ENCODE peak calls at places on chromosome 4, in eight cellular contexts. One of them, this sample, is unnamed.
A peak's percentile ranks its signal among the peaks of the same experiment; 100 is the strongest.

GRCh38 chr4:56182356-56182755 is 204.9 kb downstream of the AASDH start:
- DNase-seq in CD8-positive, alpha-beta T cell: no peak
- DNase-seq in tibial artery: no peak
- DNase-seq in ovary: no peak
- DNase-seq in endodermal cell: no peak
- DNase-seq in mammary epithelial cell: no peak
- DNase-seq in A549: no peak
- DNase-seq in stomach: no peak
- DNase-seq in this sample: no peak

GRCh38 chr4:139015948-139016451 is 419 bp downstream of the NOCT start:
- DNase-seq in CD8-positive, alpha-beta T cell: peak; percentile 42
- DNase-seq in tibial artery: peak; percentile 31
- DNase-seq in ovary: peak; percentile 28
- DNase-seq in endodermal cell: peak; percentile 73
- DNase-seq in mammary epithelial cell: peak; percentile 42
- DNase-seq in A549: no peak
- DNase-seq in stomach: peak; percentile 56
- DNase-seq in this sample: no peak

GRCh38 chr4:111631157-111631999 is 513.9 kb upstream of the FAM241A start:
- DNase-seq in CD8-positive, alpha-beta T cell: no peak
- DNase-seq in tibial artery: no peak
- DNase-seq in ovary: no peak
- DNase-seq in endodermal cell: no peak
- DNase-seq in mammary epithelial cell: no peak
- DNase-seq in A549: no peak
- DNase-seq in stomach: no peak
- DNase-seq in this sample: no peak

GRCh38 chr4:156659570-156659969 is 312.0 kb downstream of the PDGFC start:
- DNase-seq in CD8-positive, alpha-beta T cell: no peak
- DNase-seq in tibial artery: no peak
- DNase-seq in ovary: no peak
- DNase-seq in endodermal cell: no peak
- DNase-seq in mammary epithelial cell: no peak
- DNase-seq in A549: no peak
- DNase-seq in stomach: no peak
- DNase-seq in this sample: no peak

GRCh38 chr4:182655321-182655720 is 261.9 kb downstream of the DCTD start:
- DNase-seq in CD8-positive, alpha-beta T cell: no peak
- DNase-seq in tibial artery: no peak
- DNase-seq in ovary: no peak
- DNase-seq in endodermal cell: no peak
- DNase-seq in mammary epithelial cell: no peak
- DNase-seq in A549: no peak
- DNase-seq in stomach: no peak
- DNase-seq in this sample: no peak

GRCh38 chr4:23614284-23614892 is 275.5 kb downstream of the PPARGC1A start:
- DNase-seq in CD8-positive, alpha-beta T cell: no peak
- DNase-seq in tibial artery: no peak
- DNase-seq in ovary: no peak
- DNase-seq in endodermal cell: peak; percentile 64
- DNase-seq in mammary epithelial cell: peak; percentile 0
- DNase-seq in A549: peak; percentile 3
- DNase-seq in stomach: no peak
- DNase-seq in this sample: no peak

GRCh38 chr4:106351016-106351415 is 17.6 kb downstream of the GIMD1 start:
- DNase-seq in CD8-positive, alpha-beta T cell: no peak
- DNase-seq in tibial artery: no peak
- DNase-seq in ovary: no peak
- DNase-seq in endodermal cell: no peak
- DNase-seq in mammary epithelial cell: peak; percentile 71
- DNase-seq in A549: no peak
- DNase-seq in stomach: no peak
- DNase-seq in this sample: no peak

GRCh38 chr4:11471613-11472012 is 42.9 kb upstream of the HS3ST1 start:
- DNase-seq in CD8-positive, alpha-beta T cell: peak; percentile 21
- DNase-seq in tibial artery: no peak
- DNase-seq in ovary: no peak
- DNase-seq in endodermal cell: no peak
- DNase-seq in mammary epithelial cell: no peak
- DNase-seq in A549: no peak
- DNase-seq in stomach: no peak
- DNase-seq in this sample: no peak

GRCh38 chr4:109701566-109702399 is 1.5 kb downstream of the CASP6 start:
- DNase-seq in CD8-positive, alpha-beta T cell: no peak
- DNase-seq in tibial artery: no peak
- DNase-seq in ovary: no peak
- DNase-seq in endodermal cell: peak; percentile 73
- DNase-seq in mammary epithelial cell: peak; percentile 9
- DNase-seq in A549: no peak
- DNase-seq in stomach: no peak
- DNase-seq in this sample: no peak

GRCh38 chr4:176795441-176795840 is 2.7 kb upstream of the VEGFC start:
- DNase-seq in CD8-positive, alpha-beta T cell: no peak
- DNase-seq in tibial artery: no peak
- DNase-seq in ovary: no peak
- DNase-seq in endodermal cell: no peak
- DNase-seq in mammary epithelial cell: no peak
- DNase-seq in A549: no peak
- DNase-seq in stomach: no peak
- DNase-seq in this sample: no peak

GRCh38 chr4:1249731-1250526 is 999 bp upstream of the CTBP1 start:
- DNase-seq in CD8-positive, alpha-beta T cell: peak; percentile 57
- DNase-seq in tibial artery: peak; percentile 26
- DNase-seq in ovary: peak; percentile 67
- DNase-seq in endodermal cell: peak; percentile 76
- DNase-seq in mammary epithelial cell: peak; percentile 28
- DNase-seq in A549: peak; percentile 29
- DNase-seq in stomach: no peak
- DNase-seq in this sample: peak; percentile 50

GRCh38 chr4:105715692-105716278 is 7.2 kb downstream of the GSTCD start:
- DNase-seq in CD8-positive, alpha-beta T cell: no peak
- DNase-seq in tibial artery: no peak
- DNase-seq in ovary: no peak
- DNase-seq in endodermal cell: no peak
- DNase-seq in mammary epithelial cell: peak; percentile 22
- DNase-seq in A549: peak; percentile 18
- DNase-seq in stomach: no peak
- DNase-seq in this sample: no peak

GRCh38 chr4:71184195-71184781 is 154.5 kb upstream of the SLC4A4 start:
- DNase-seq in CD8-positive, alpha-beta T cell: peak; percentile 39
- DNase-seq in tibial artery: peak; percentile 37
- DNase-seq in ovary: peak; percentile 20
- DNase-seq in endodermal cell: peak; percentile 68
- DNase-seq in mammary epithelial cell: peak; percentile 31
- DNase-seq in A549: peak; percentile 35
- DNase-seq in stomach: peak; percentile 65
- DNase-seq in this sample: no peak

GRCh38 chr4:40718571-40718970 is 31.2 kb upstream of the NSUN7 start:
- DNase-seq in CD8-positive, alpha-beta T cell: no peak
- DNase-seq in tibial artery: no peak
- DNase-seq in ovary: no peak
- DNase-seq in endodermal cell: peak; percentile 75
- DNase-seq in mammary epithelial cell: no peak
- DNase-seq in A549: no peak
- DNase-seq in stomach: peak; percentile 73
- DNase-seq in this sample: no peak

GRCh38 chr4:14452001-14452400 is 550.3 kb upstream of the CPEB2 start:
- DNase-seq in CD8-positive, alpha-beta T cell: no peak
- DNase-seq in tibial artery: no peak
- DNase-seq in ovary: no peak
- DNase-seq in endodermal cell: no peak
- DNase-seq in mammary epithelial cell: no peak
- DNase-seq in A549: no peak
- DNase-seq in stomach: no peak
- DNase-seq in this sample: no peak

GRCh38 chr4:56086561-56086960 is 137.8 kb downstream of the CEP135 start:
- DNase-seq in CD8-positive, alpha-beta T cell: no peak
- DNase-seq in tibial artery: no peak
- DNase-seq in ovary: no peak
- DNase-seq in endodermal cell: no peak
- DNase-seq in mammary epithelial cell: no peak
- DNase-seq in A549: no peak
- DNase-seq in stomach: no peak
- DNase-seq in this sample: no peak

GRCh38 chr4:37481547-37482129 is 204.5 kb downstream of the RELL1 start:
- DNase-seq in CD8-positive, alpha-beta T cell: no peak
- DNase-seq in tibial artery: no peak
- DNase-seq in ovary: no peak
- DNase-seq in endodermal cell: no peak
- DNase-seq in mammary epithelial cell: no peak
- DNase-seq in A549: no peak
- DNase-seq in stomach: no peak
- DNase-seq in this sample: no peak

GRCh38 chr4:37486134-37486533 is 200.0 kb downstream of the RELL1 start:
- DNase-seq in CD8-positive, alpha-beta T cell: no peak
- DNase-seq in tibial artery: no peak
- DNase-seq in ovary: no peak
- DNase-seq in endodermal cell: no peak
- DNase-seq in mammary epithelial cell: no peak
- DNase-seq in A549: no peak
- DNase-seq in stomach: no peak
- DNase-seq in this sample: no peak

GRCh38 chr4:37482236-37482635 is 203.9 kb downstream of the RELL1 start:
- DNase-seq in CD8-positive, alpha-beta T cell: no peak
- DNase-seq in tibial artery: no peak
- DNase-seq in ovary: no peak
- DNase-seq in endodermal cell: no peak
- DNase-seq in mammary epithelial cell: no peak
- DNase-seq in A549: no peak
- DNase-seq in stomach: no peak
- DNase-seq in this sample: no peak

GRCh38 chr4:37480509-37480908 is 205.7 kb downstream of the RELL1 start:
- DNase-seq in CD8-positive, alpha-beta T cell: no peak
- DNase-seq in tibial artery: no peak
- DNase-seq in ovary: no peak
- DNase-seq in endodermal cell: no peak
- DNase-seq in mammary epithelial cell: no peak
- DNase-seq in A549: no peak
- DNase-seq in stomach: no peak
- DNase-seq in this sample: no peak

GRCh38 chr4:37483610-37484009 is 202.6 kb downstream of the RELL1 start:
- DNase-seq in CD8-positive, alpha-beta T cell: no peak
- DNase-seq in tibial artery: no peak
- DNase-seq in ovary: no peak
- DNase-seq in endodermal cell: no peak
- DNase-seq in mammary epithelial cell: no peak
- DNase-seq in A549: no peak
- DNase-seq in stomach: no peak
- DNase-seq in this sample: no peak
- H3K4me1 ChIP-seq in CD8-positive, alpha-beta T cell: no peaks in the 10 kb centered on the region
- H3K4me1 ChIP-seq in tibial artery: no peaks in the 10 kb centered on the region
- H3K4me1 ChIP-seq in ovary: no peaks in the 10 kb centered on the region
- H3K4me1 ChIP-seq in endodermal cell: peaks cover 4% of the 10 kb centered on the region
- H3K4me1 ChIP-seq in mammary epithelial cell: no peaks in the 10 kb centered on the region
- H3K4me1 ChIP-seq in A549: no peaks in the 10 kb centered on the region
- H3K4me1 ChIP-seq in stomach: peaks cover 20% of the 10 kb centered on the region
- H3K4me1 ChIP-seq in this sample: no peaks in the 10 kb centered on the region

GRCh38 chr4:3783691-3784306 is 17.6 kb downstream of the ADRA2C start:
- DNase-seq in CD8-positive, alpha-beta T cell: no peak
- DNase-seq in tibial artery: no peak
- DNase-seq in ovary: no peak
- DNase-seq in endodermal cell: peak; percentile 91
- DNase-seq in mammary epithelial cell: no peak
- DNase-seq in A549: peak; percentile 32
- DNase-seq in stomach: no peak
- DNase-seq in this sample: no peak
- TF ChIP-seq CTCF in CD8-positive, alpha-beta T cell: no peak
- TF ChIP-seq CTCF in tibial artery: no peak
- TF ChIP-seq CTCF in ovary: no peak
- TF ChIP-seq CTCF in endodermal cell: peak; percentile 81
- TF ChIP-seq CTCF in mammary epithelial cell: no peak
- TF ChIP-seq CTCF in A549: peak; percentile 24
- TF ChIP-seq CTCF in stomach: no peak
- TF ChIP-seq CTCF in this sample: peak; percentile 24

DNA sequence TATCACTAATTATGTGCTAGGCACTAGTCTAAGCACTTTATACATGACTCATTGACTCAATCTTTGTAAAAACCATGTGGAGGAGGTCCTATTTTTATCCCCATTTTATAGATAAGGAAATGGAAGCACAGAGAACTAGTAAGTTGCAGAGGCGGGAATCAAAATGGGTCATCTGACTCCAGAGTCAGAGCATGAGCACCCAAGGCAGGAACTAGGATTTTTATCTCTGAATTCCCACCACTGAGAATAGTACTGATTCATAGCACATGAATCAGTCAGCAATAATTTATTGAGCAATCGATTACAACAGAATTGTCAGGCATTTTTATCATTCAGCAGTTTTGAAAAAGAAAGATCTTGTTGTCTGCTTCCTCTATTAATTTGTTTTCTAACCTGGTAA is 19.3 kb downstream of the SCARB2 start:
- DNase-seq in CD8-positive, alpha-beta T cell: no peak
- DNase-seq in tibial artery: peak; percentile 70
- DNase-seq in ovary: no peak
- DNase-seq in endodermal cell: no peak
- DNase-seq in mammary epithelial cell: peak; percentile 96
- DNase-seq in A549: peak; percentile 26
- DNase-seq in stomach: no peak
- DNase-seq in this sample: no peak
- H3K27ac ChIP-seq in CD8-positive, alpha-beta T cell: no peak overlapping the region
- H3K27ac ChIP-seq in tibial artery: peak overlapping the region; percentile 68
- H3K27ac ChIP-seq in ovary: no peak overlapping the region
- H3K27ac ChIP-seq in endodermal cell: no peak overlapping the region
- H3K27ac ChIP-seq in mammary epithelial cell: peak overlapping the region; percentile 84
- H3K27ac ChIP-seq in A549: peak overlapping the region; percentile 77
- H3K27ac ChIP-seq in stomach: peak overlapping the region; percentile 82
- H3K27ac ChIP-seq in this sample: peak overlapping the region; percentile 97

GRCh38 chr4:167102475-167102874 is 131.8 kb downstream of the SPOCK3 start:
- DNase-seq in CD8-positive, alpha-beta T cell: no peak
- DNase-seq in tibial artery: no peak
- DNase-seq in ovary: no peak
- DNase-seq in endodermal cell: no peak
- DNase-seq in mammary epithelial cell: no peak
- DNase-seq in A549: no peak
- DNase-seq in stomach: no peak
- DNase-seq in this sample: no peak

GRCh38 chr4:167105857-167106256 is 128.4 kb downstream of the SPOCK3 start:
- DNase-seq in CD8-positive, alpha-beta T cell: no peak
- DNase-seq in tibial artery: no peak
- DNase-seq in ovary: no peak
- DNase-seq in endodermal cell: no peak
- DNase-seq in mammary epithelial cell: no peak
- DNase-seq in A549: no peak
- DNase-seq in stomach: no peak
- DNase-seq in this sample: no peak

GRCh38 chr4:167101035-167101434 is 133.3 kb downstream of the SPOCK3 start:
- DNase-seq in CD8-positive, alpha-beta T cell: no peak
- DNase-seq in tibial artery: no peak
- DNase-seq in ovary: no peak
- DNase-seq in endodermal cell: no peak
- DNase-seq in mammary epithelial cell: no peak
- DNase-seq in A549: no peak
- DNase-seq in stomach: no peak
- DNase-seq in this sample: no peak

DNA sequence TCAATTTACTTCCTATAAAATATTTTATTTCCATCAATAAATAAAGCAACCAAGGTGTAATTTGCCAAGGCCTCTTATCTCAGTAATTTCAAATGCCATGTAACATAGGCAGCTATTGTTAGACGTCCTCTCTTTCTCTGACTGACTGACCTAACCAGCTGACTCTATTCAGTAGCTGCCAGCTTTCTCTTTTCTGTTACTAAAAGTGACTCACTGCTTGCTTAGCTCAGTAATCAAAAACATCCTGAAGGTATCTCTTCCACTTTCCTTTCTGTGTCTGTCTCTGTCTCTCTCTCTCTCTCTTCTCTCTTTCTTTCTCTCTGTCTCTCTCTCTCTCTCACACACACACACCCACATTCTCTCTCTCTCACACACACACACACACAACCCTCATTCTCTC is 134.2 kb downstream of the SPOCK3 start:
- DNase-seq in CD8-positive, alpha-beta T cell: no peak
- DNase-seq in tibial artery: no peak
- DNase-seq in ovary: no peak
- DNase-seq in endodermal cell: no peak
- DNase-seq in mammary epithelial cell: peak; percentile 80
- DNase-seq in A549: no peak
- DNase-seq in stomach: no peak
- DNase-seq in this sample: no peak
- H3K4me1 ChIP-seq in CD8-positive, alpha-beta T cell: no peaks in the 10 kb centered on the region
- H3K4me1 ChIP-seq in tibial artery: no peaks in the 10 kb centered on the region
- H3K4me1 ChIP-seq in ovary: no peaks in the 10 kb centered on the region
- H3K4me1 ChIP-seq in endodermal cell: no peaks in the 10 kb centered on the region
- H3K4me1 ChIP-seq in mammary epithelial cell: no peaks in the 10 kb centered on the region
- H3K4me1 ChIP-seq in A549: no peaks in the 10 kb centered on the region
- H3K4me1 ChIP-seq in stomach: no peaks in the 10 kb centered on the region
- H3K4me1 ChIP-seq in this sample: no peaks in the 10 kb centered on the region

This sample was measured in psoas muscle.